ENCODE peak calls at places on chromosomes 2 and 18, in four cellular contexts. One of them, this sample, is unnamed.

GRCh38 chr2:95042472-95043271 is 17.2 kb downstream of the MAL start:
- DNase-seq in H1: no peak
- DNase-seq in K562: no peak
- DNase-seq in GM12878: no peak
- DNase-seq in this sample: no peak

GRCh38 chr2:26847663-26848335 is at the start of gene DPYSL5:
- DNase-seq in H1: peak
- DNase-seq in K562: peak
- DNase-seq in GM12878: no peak
- DNase-seq in this sample: no peak

GRCh38 chr2:8821276-8822217 is 15.9 kb downstream of the KIDINS220 start:
- DNase-seq in H1: no peak
- DNase-seq in K562: no peak
- DNase-seq in GM12878: no peak
- DNase-seq in this sample: peak

GRCh38 chr18:77203071-77203470 is 46.6 kb upstream of the GALR1 start:
- DNase-seq in H1: no peak
- DNase-seq in K562: no peak
- DNase-seq in GM12878: no peak
- DNase-seq in this sample: no peak

GRCh38 chr2:127235082-127235702 is 15.1 kb upstream of the CYP27C1 start:
- DNase-seq in H1: no peak
- DNase-seq in K562: no peak
- DNase-seq in GM12878: no peak
- DNase-seq in this sample: no peak

GRCh38 chr2:239532859-239533258 is 132.0 kb upstream of the HDAC4 start:
- DNase-seq in H1: no peak
- DNase-seq in K562: no peak
- DNase-seq in GM12878: no peak
- DNase-seq in this sample: no peak

GRCh38 chr2:109173311-109174171 is 44.5 kb downstream of the SH3RF3 start:
- DNase-seq in H1: no peak
- DNase-seq in K562: no peak
- DNase-seq in GM12878: no peak
- DNase-seq in this sample: no peak

GRCh38 chr2:164967781-164968228 is 12.5 kb upstream of the SLC38A11 start:
- DNase-seq in H1: peak
- DNase-seq in K562: no peak
- DNase-seq in GM12878: no peak
- DNase-seq in this sample: no peak

GRCh38 chr18:10169064-10169562 is 255.3 kb downstream of the VAPA start:
- DNase-seq in H1: no peak
- DNase-seq in K562: no peak
- DNase-seq in GM12878: no peak
- DNase-seq in this sample: no peak

GRCh38 chr2:172484253-172484652 is 56.9 kb downstream of the ITGA6 start:
- DNase-seq in H1: no peak
- DNase-seq in K562: no peak
- DNase-seq in GM12878: no peak
- DNase-seq in this sample: peak

GRCh38 chr2:152942940-152943440 is 224.6 kb downstream of the ARL6IP6 start:
- DNase-seq in H1: no peak
- DNase-seq in K562: no peak
- DNase-seq in GM12878: no peak
- DNase-seq in this sample: no peak

GRCh38 chr2:127541849-127542630 is 6.6 kb downstream of the MYO7B start:
- DNase-seq in H1: no peak
- DNase-seq in K562: no peak
- DNase-seq in GM12878: no peak
- DNase-seq in this sample: no peak

GRCh38 chr2:45851576-45852304 is 200.3 kb downstream of the PRKCE start:
- DNase-seq in H1: no peak
- DNase-seq in K562: no peak
- DNase-seq in GM12878: no peak
- DNase-seq in this sample: no peak

GRCh38 chr2:240786871-240787311 is 33.1 kb downstream of the KIF1A start:
- DNase-seq in H1: no peak
- DNase-seq in K562: no peak
- DNase-seq in GM12878: no peak
- DNase-seq in this sample: no peak

GRCh38 chr2:88607416-88607815 is 19.8 kb downstream of the EIF2AK3 start:
- DNase-seq in H1: no peak
- DNase-seq in K562: no peak
- DNase-seq in GM12878: no peak
- DNase-seq in this sample: no peak

GRCh38 chr18:23827681-23828080 is 138.4 kb downstream of the LAMA3 start:
- DNase-seq in H1: no peak
- DNase-seq in K562: no peak
- DNase-seq in GM12878: no peak
- DNase-seq in this sample: no peak

GRCh38 chr2:109376115-109376514 is 237.7 kb downstream of the SEPTIN10 start:
- DNase-seq in H1: no peak
- DNase-seq in K562: no peak
- DNase-seq in GM12878: no peak
- DNase-seq in this sample: no peak

GRCh38 chr18:74460825-74461224 is 3.7 kb upstream of the DIPK1C start:
- DNase-seq in H1: no peak
- DNase-seq in K562: no peak
- DNase-seq in GM12878: no peak
- DNase-seq in this sample: no peak

GRCh38 chr2:122999258-122999657 is 1025.8 kb upstream of the CNTNAP5 start:
- DNase-seq in H1: no peak
- DNase-seq in K562: no peak
- DNase-seq in GM12878: peak
- DNase-seq in this sample: no peak

GRCh38 chr2:201696151-201696659 is 2.2 kb downstream of the MPP4 start:
- DNase-seq in H1: no peak
- DNase-seq in K562: no peak
- DNase-seq in GM12878: no peak
- DNase-seq in this sample: no peak

GRCh38 chr2:40201425-40201824 is 250.5 kb downstream of the SLC8A1 start:
- DNase-seq in H1: no peak
- DNase-seq in K562: no peak
- DNase-seq in GM12878: no peak
- DNase-seq in this sample: no peak

DNA sequence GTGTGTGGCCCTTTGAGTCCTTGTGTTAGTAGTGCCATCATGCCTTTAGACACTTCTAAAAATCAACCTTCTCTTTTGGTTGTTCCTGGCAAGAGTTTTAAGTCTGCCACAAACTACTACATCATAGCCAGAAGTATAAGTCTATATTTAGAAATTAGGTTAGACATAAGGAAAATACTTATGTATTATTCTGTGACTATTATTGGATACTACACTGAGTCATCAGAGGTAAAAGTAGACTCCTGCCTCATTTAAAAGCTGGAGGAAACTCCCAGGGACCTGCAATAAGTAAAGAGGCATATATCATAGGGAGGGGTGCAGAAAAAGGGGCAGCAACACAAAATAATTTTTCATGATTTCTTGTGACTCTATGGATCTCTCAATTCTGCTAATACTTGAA is 99.4 kb upstream of the OSR1 start:
- DNase-seq in H1: no peak
- DNase-seq in K562: no peak
- DNase-seq in GM12878: no peak
- DNase-seq in this sample: no peak
- TF ChIP-seq EP300 in H1: no peak
- TF ChIP-seq EP300 in K562: no peak
- TF ChIP-seq EP300 in GM12878: no peak
- TF ChIP-seq EP300 in this sample: no peak

GRCh38 chr2:10052216-10052615 is 8.9 kb downstream of the KLF11 start:
- DNase-seq in H1: no peak
- DNase-seq in K562: no peak
- DNase-seq in GM12878: no peak
- DNase-seq in this sample: no peak

GRCh38 chr2:10053351-10053750 is 10.0 kb downstream of the KLF11 start:
- DNase-seq in H1: no peak
- DNase-seq in K562: no peak
- DNase-seq in GM12878: no peak
- DNase-seq in this sample: no peak

GRCh38 chr2:10056439-10056838 is 13.1 kb downstream of the KLF11 start:
- DNase-seq in H1: no peak
- DNase-seq in K562: no peak
- DNase-seq in GM12878: no peak
- DNase-seq in this sample: no peak

GRCh38 chr2:10054976-10055375 is 11.6 kb downstream of the KLF11 start:
- DNase-seq in H1: no peak
- DNase-seq in K562: no peak
- DNase-seq in GM12878: no peak
- DNase-seq in this sample: no peak

GRCh38 chr2:10054424-10054823 is 11.1 kb downstream of the KLF11 start:
- DNase-seq in H1: no peak
- DNase-seq in K562: peak
- DNase-seq in GM12878: no peak
- DNase-seq in this sample: no peak
- TF ChIP-seq ZNF274 in H1: no peak
- TF ChIP-seq ZNF274 in K562: no peak
- TF ChIP-seq ZNF274 in GM12878: no peak
- TF ChIP-seq ZNF274 in this sample: no peak

GRCh38 chr2:236180501-236180816 is 12.3 kb upstream of the GBX2 start:
- DNase-seq in H1: no peak
- DNase-seq in K562: no peak
- DNase-seq in GM12878: no peak
- DNase-seq in this sample: no peak

GRCh38 chr2:236177604-236177966 is 9.4 kb upstream of the GBX2 start:
- DNase-seq in H1: no peak
- DNase-seq in K562: peak
- DNase-seq in GM12878: no peak
- DNase-seq in this sample: peak

GRCh38 chr2:236177967-236178909 is 10.1 kb upstream of the GBX2 start:
- DNase-seq in H1: no peak
- DNase-seq in K562: peak
- DNase-seq in GM12878: no peak
- DNase-seq in this sample: peak

GRCh38 chr2:236179653-236180500 is 11.7 kb upstream of the GBX2 start:
- DNase-seq in H1: no peak
- DNase-seq in K562: no peak
- DNase-seq in GM12878: no peak
- DNase-seq in this sample: no peak

DNA sequence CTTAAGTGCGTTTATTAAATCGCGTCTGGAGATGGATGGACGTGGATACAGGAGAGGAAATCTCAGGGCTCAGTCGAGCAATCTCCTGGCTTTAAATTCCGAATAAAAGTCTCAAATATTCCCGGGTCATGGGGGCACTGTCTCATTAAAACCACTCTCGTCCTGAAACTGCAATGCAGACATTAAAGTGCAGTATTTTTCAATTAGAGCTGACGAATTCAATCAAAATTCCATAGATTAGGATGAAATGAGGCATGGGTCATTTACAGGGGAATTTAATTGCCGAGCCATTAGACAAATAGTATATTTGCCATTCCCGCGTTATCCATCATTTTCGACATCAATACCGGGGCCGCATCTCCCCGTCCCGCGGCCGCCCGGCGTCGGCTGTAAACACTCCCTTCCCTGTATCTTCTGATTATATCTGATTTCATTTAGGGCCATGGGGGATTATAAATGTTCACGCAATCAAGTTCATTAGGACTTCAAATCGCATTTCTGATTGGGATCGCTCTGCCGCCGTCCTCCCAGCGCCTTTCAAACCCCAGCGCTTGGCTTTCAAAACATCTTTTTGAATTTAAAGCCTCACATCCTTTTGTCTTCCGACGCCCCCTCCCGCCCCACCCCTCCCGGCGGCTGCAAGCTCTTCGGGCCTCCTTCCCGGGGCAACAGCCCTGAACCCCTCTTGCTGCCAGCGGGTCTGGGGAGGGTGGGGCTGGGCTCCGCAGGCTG is 10.9 kb upstream of the GBX2 start:
- DNase-seq in H1: no peak
- DNase-seq in K562: no peak
- DNase-seq in GM12878: no peak
- DNase-seq in this sample: no peak
- TF ChIP-seq EP300 in H1: no peak
- TF ChIP-seq EP300 in K562: no peak
- TF ChIP-seq EP300 in GM12878: no peak
- TF ChIP-seq EP300 in this sample: no peak

DNA sequence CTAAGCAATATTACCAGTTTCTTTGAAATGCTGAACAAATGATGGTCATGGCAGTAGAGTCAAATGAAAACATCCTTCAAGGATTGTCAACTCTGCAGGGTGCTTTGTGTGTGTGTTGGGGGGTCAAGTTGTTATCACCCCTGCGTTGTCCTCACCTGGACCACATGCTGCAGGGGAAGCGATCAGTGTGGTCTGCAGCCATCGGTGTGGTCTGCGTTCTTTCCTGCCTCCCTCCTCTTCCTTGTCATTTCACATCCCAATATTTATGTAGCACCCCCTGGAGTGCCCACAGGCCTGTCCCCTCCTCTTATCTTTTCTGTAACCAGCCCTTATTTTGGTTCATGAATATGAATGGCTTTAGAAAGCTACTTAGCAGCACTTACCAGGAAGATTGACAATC is 38.9 kb downstream of the UGP2 start:
- DNase-seq in H1: no peak
- DNase-seq in K562: no peak
- DNase-seq in GM12878: no peak
- DNase-seq in this sample: no peak
- TF ChIP-seq ZNF274 in H1: no peak
- TF ChIP-seq ZNF274 in K562: no peak
- TF ChIP-seq ZNF274 in GM12878: no peak
- TF ChIP-seq ZNF274 in this sample: no peak

DNA sequence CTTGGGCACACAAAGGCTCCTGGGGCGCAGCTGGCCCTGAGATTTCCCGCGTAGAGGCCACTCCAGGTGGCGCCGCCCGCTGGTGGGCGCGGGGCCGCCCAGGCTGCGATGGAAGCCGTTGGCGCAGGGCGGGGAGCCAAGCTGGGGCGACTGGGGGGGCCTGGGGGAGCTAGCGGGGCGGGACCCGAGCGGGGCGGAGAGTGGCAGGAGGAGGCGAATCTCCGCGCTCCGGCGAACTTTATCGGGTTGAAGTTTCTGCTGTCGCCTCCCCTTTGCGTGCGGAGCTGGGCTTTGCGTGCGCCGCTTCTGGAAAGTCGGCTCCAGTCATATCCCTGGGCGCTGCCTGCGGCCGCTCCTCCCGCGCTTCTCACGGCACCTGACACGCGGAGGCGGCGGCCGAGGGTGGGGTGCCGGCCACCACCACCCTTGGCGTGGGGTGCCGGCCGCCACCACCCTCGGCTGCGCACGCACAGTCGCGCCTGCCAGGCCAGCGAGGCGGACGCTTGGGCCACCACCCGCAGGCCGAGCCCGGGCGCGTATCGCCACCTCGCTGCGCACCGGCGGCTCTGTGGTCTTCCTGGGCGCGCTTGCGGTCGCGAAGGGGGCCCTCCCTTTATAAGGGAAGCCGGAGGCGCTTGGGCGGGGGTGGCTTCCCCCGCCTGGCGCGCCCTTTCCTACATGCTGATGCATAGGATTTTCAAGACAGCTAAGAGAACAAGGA is 919 bp upstream of the CYP1B1 start:
- DNase-seq in H1: no peak
- DNase-seq in K562: peak
- DNase-seq in GM12878: no peak
- DNase-seq in this sample: no peak
- TF ChIP-seq EP300 in H1: no peak
- TF ChIP-seq EP300 in K562: no peak
- TF ChIP-seq EP300 in GM12878: peak
- TF ChIP-seq EP300 in this sample: no peak

This sample was measured in HepG2.